ENCODE peak calls at places on chromosomes 4 and X, in six cellular contexts. S is amygdala, J is endothelial cell, K is NCI-H1417, F is iris pigment epithelial cell, H is pons. Y is an unnamed sample.

GRCh38 chr4:147736458-147736857 is 4.6 kb downstream of the ARHGAP10 start:
- DNase-seq in H (no peak), F (peak), S (no peak), K (no peak), J (no peak), Y (no peak)

GRCh38 chrX:136183917-136184316 is 36.6 kb downstream of the FHL1 start:
- DNase-seq in H (no peak), S (no peak), K (no peak), J (no peak), F (peak), Y (no peak)

GRCh38 chrX:30561191-30561590 is 16.4 kb downstream of the TASL start:
- DNase-seq in K (peak), F (no peak), H (no peak), S (no peak), J (no peak), Y (no peak)

GRCh38 chrX:38654302-38654701 is 93.0 kb downstream of the TSPAN7 start:
- DNase-seq in S (no peak), K (peak), J (peak), F (peak), H (peak), Y (peak)

GRCh38 chr4:4480685-4481393 is 61.0 kb downstream of the STX18 start:
- DNase-seq in H (peak), F (peak), J (no peak), K (peak), S (peak), Y (no peak)

GRCh38 chrX:16743604-16744325 is 24.4 kb downstream of the SYAP1 start:
- DNase-seq in S (no peak), K (no peak), J (no peak), F (peak), H (no peak), Y (no peak)

GRCh38 chrX:3806630-3807029 is 93.2 kb upstream of the PRKX start:
- DNase-seq in F (no peak), S (no peak), H (no peak), K (peak), J (no peak), Y (no peak)

GRCh38 chr4:1359161-1359535 is 12.1 kb downstream of the UVSSA start:
- DNase-seq in H (no peak), J (no peak), F (no peak), K (no peak), S (no peak), Y (no peak)

GRCh38 chr4:72770708-72771107 is 201.7 kb upstream of the ADAMTS3 start:
- DNase-seq in H (no peak), F (no peak), K (no peak), J (no peak), S (no peak), Y (no peak)